ENCODE peak calls at places on chromosome 18, in seven cellular contexts. E is DMS 273 treated with DMSO at 0.1 percent for 48 hours; J is HEK293T; F is fibroblast of lung; C is stimulated activated CD4-positive, alpha-beta T cell treated with anti-CD3 and anti-CD28 coated beads, Interleukin-4, amount 100 ng/mL, for 1 hour; T is iris pigment epithelial cell; X is HCEC 1CT. O is an unnamed sample.

GRCh38 chr18:959854-960253 is 55.2 kb downstream of the ADCYAP1 start:
- DNase-seq in X (no peak), J (no peak), E (no peak), C (no peak), F (no peak), T (no peak), O (no peak)

GRCh38 chr18:76895498-76895897 is 73.1 kb downstream of the ZNF236 start:
- DNase-seq in F (no peak), E (no peak), J (no peak), T (no peak), C (no peak), X (no peak), O (no peak)

GRCh38 chr18:1659190-1659589 is 754.5 kb downstream of the ADCYAP1 start:
- DNase-seq in X (no peak), C (no peak), E (no peak), J (no peak), T (no peak), F (no peak), O (no peak)

GRCh38 chr18:65737346-65737745 is 13.5 kb upstream of the CDH7 start:
- DNase-seq in X (no peak), T (no peak), F (no peak), J (no peak), E (peak), C (no peak), O (no peak)

GRCh38 chr18:8041526-8042111 is 474.5 kb downstream of the PTPRM start:
- DNase-seq in C (no peak), F (no peak), X (no peak), J (no peak), E (no peak), T (no peak), O (no peak)

GRCh38 chr18:48138211-48138610 is 207.8 kb upstream of the SMAD2 start:
- DNase-seq in F (no peak), X (no peak), C (no peak), J (no peak), E (no peak), T (no peak), O (no peak)

GRCh38 chr18:11574545-11574944 is 34.9 kb upstream of the SLC35G4 start:
- DNase-seq in X (no peak), F (no peak), T (no peak), C (no peak), J (no peak), E (no peak), O (no peak)

GRCh38 chr18:11998182-11998581 is 16.9 kb downstream of the IMPA2 start:
- DNase-seq in E (no peak), X (no peak), J (no peak), T (no peak), C (no peak), F (peak), O (no peak)

GRCh38 chr18:48806551-48807261 is 144.1 kb downstream of the SMAD7 start:
- DNase-seq in F (peak), J (no peak), X (no peak), C (no peak), T (peak), E (no peak), O (no peak)

GRCh38 chr18:44602845-44603244 is 77.8 kb upstream of the SETBP1 start:
- DNase-seq in E (no peak), X (no peak), J (no peak), T (peak), C (no peak), F (peak), O (peak)

GRCh38 chr18:57122906-57123510 is 23.9 kb upstream of the BOD1L2 start:
- DNase-seq in F (no peak), T (no peak), C (no peak), X (no peak), E (no peak), J (no peak), O (no peak)

GRCh38 chr18:500230-500555 is 308 bp downstream of the COLEC12 start:
- DNase-seq in F (no peak), E (no peak), T (peak), J (no peak), C (no peak), X (peak), O (peak)

GRCh38 chr18:52341617-52342381 is 1.8 kb downstream of the DCC start:
- DNase-seq in T (no peak), X (no peak), F (peak), E (no peak), J (no peak), C (no peak), O (no peak)

GRCh38 chr18:46596119-46596518 is 60.9 kb downstream of the LOXHD1 start:
- DNase-seq in E (peak), X (no peak), J (no peak), C (no peak), T (peak), F (no peak), O (no peak)

GRCh38 chr18:78679061-78679460 is 300.6 kb upstream of the SALL3 start:
- DNase-seq in T (no peak), C (no peak), X (no peak), J (no peak), F (no peak), E (no peak), O (no peak)

GRCh38 chr18:11529081-11529480 is 80.3 kb upstream of the SLC35G4 start:
- DNase-seq in E (no peak), C (no peak), F (peak), J (no peak), T (no peak), X (no peak), O (no peak)

O was measured in fibroblast of mammary gland.